ENCODE peak calls at places on chromosomes 2 and 18, in seven cellular contexts. O, C, Q, H, W, N and X are unnamed samples.

GRCh38 chr2:11829324-11829946 is 83.0 kb downstream of the LPIN1 start:
- DNase-seq in N (peak; percentile 31), Q (peak; percentile 58), C (no peak), O (peak; percentile 77), H (peak; percentile 65), W (peak; percentile 82), X (peak; percentile 40)

GRCh38 chr2:53513167-53513666 is 254.4 kb upstream of the CHAC2 start:
- DNase-seq in Q (no peak), W (no peak), O (no peak), C (no peak), H (no peak), N (no peak), X (no peak)

GRCh38 chr2:19569300-19569791 is 210.9 kb upstream of the OSR1 start:
- DNase-seq in H (no peak), Q (no peak), W (no peak), N (no peak), O (no peak), C (no peak), X (no peak)

GRCh38 chr2:170816499-170817246 is at the start of gene GAD1:
- DNase-seq in O (peak; percentile 79), W (peak; percentile 83), Q (peak; percentile 43), H (peak; percentile 92), N (peak; percentile 87), C (no peak), X (peak; percentile 30)

GRCh38 chr18:56278643-56279042 is 359.7 kb downstream of the TXNL1 start:
- DNase-seq in N (no peak), C (no peak), O (no peak), H (no peak), W (no peak), Q (no peak), X (no peak)

GRCh38 chr2:128798502-128799283 is 480.0 kb upstream of the HS6ST1 start:
- DNase-seq in N (no peak), Q (no peak), O (no peak), H (no peak), C (no peak), W (no peak), X (no peak)

GRCh38 chr2:26712486-26713465 is 20.3 kb downstream of the KCNK3 start:
- DNase-seq in H (no peak), C (no peak), Q (no peak), O (no peak), N (no peak), W (peak; percentile 97), X (peak; percentile 92)

GRCh38 chr2:32732912-32733472 is 105.1 kb downstream of the TTC27 start:
- DNase-seq in N (no peak), H (no peak), O (no peak), C (no peak), Q (no peak), W (no peak), X (no peak)

GRCh38 chr18:59783138-59783537 is 85.9 kb upstream of the CCBE1 start:
- DNase-seq in C (no peak), H (peak; percentile 82), O (peak; percentile 16), N (peak; percentile 14), W (peak; percentile 59), Q (no peak), X (peak; percentile 6)

GRCh38 chr2:101717041-101717817 is 19.7 kb downstream of the MAP4K4 start:
- DNase-seq in O (no peak), Q (peak; percentile 90), N (no peak), C (no peak), H (no peak), W (no peak), X (no peak)

GRCh38 chr2:170467568-170468422 is 247.3 kb upstream of the SP5 start:
- DNase-seq in W (no peak), O (no peak), C (peak; percentile 1), Q (no peak), N (no peak), H (no peak), X (no peak)

GRCh38 chr2:241009601-241010530 is 11.4 kb downstream of the SNED1 start:
- DNase-seq in O (peak; percentile 60), Q (no peak), W (peak; percentile 11), C (peak; percentile 41), N (no peak), H (no peak), X (peak; percentile 36)

GRCh38 chr2:43226955-43227829 is 786 bp upstream of the ZFP36L2 start:
- DNase-seq in N (peak; percentile 79), C (no peak), H (peak; percentile 73), O (peak; percentile 79), Q (peak; percentile 66), W (peak; percentile 66), X (peak; percentile 59)

GRCh38 chr2:58240595-58240937 is 559 bp downstream of the FANCL start:
- DNase-seq in H (no peak), C (no peak), W (peak; percentile 72), O (no peak), Q (no peak), N (no peak), X (peak; percentile 51)

GRCh38 chr2:182197529-182197928 is 211.9 kb downstream of the PPP1R1C start:
- DNase-seq in N (no peak), H (no peak), W (no peak), Q (no peak), C (no peak), O (no peak), X (no peak)

GRCh38 chr2:38509322-38509946 is 93.3 kb downstream of the HNRNPLL start:
- DNase-seq in Q (no peak), H (peak; percentile 8), N (no peak), C (peak; percentile 35), W (peak; percentile 3), O (no peak), X (no peak)

GRCh38 chr18:11096411-11096810 is 53.0 kb downstream of the PIEZO2 start:
- DNase-seq in O (no peak), H (no peak), C (no peak), Q (no peak), W (no peak), N (no peak), X (no peak)

GRCh38 chr2:43224571-43225092 is 1.8 kb downstream of the ZFP36L2 start:
- DNase-seq in N (no peak), O (peak; percentile 60), C (no peak), H (no peak), Q (peak; percentile 56), W (no peak), X (no peak)

GRCh38 chr2:20544093-20544747 is 97.3 kb downstream of the RHOB start:
- DNase-seq in O (no peak), H (no peak), W (no peak), N (no peak), Q (no peak), C (no peak), X (no peak)

GRCh38 chr2:189226017-189226416 is 46.5 kb upstream of the COL5A2 start:
- DNase-seq in Q (no peak), H (no peak), N (no peak), W (no peak), O (no peak), C (no peak), X (no peak)

GRCh38 chr18:23837591-23837990 is 148.3 kb downstream of the LAMA3 start:
- DNase-seq in H (no peak), N (no peak), C (no peak), W (no peak), O (no peak), Q (no peak), X (no peak)

GRCh38 chr2:165648826-165649225 is 145.2 kb downstream of the GALNT3 start:
- DNase-seq in Q (no peak), H (no peak), W (no peak), O (no peak), C (no peak), N (no peak), X (no peak)